ENCODE peak calls at places on chromosomes 11 and 22, in nine cellular contexts. I is IMR-90, U is H9, A is mammary epithelial cell, E is PC-9, N is neural progenitor cell, J is fibroblast of lung, O is A549, K is DND-41. L is an unnamed sample.
A peak's percentile ranks its signal among the peaks of the same experiment; 100 is the strongest.

GRCh38 chr11:132898676-132899075 is 633.6 kb downstream of the OPCML start:
- DNase-seq in O (no peak), E (no peak), U (no peak), A (no peak), N (no peak), I (peak; percentile 41), K (no peak), J (no peak), L (no peak)

GRCh38 chr11:61157743-61158142 is 3.5 kb downstream of the VPS37C start:
- DNase-seq in N (no peak), E (no peak), A (no peak), O (no peak), I (no peak), U (no peak), J (no peak), K (no peak), L (no peak)

GRCh38 chr11:67345949-67346819 is 7.2 kb downstream of the POLD4 start:
- DNase-seq in U (no peak), N (peak; percentile 44), A (peak; percentile 92), I (peak; percentile 58), O (peak; percentile 83), K (peak; percentile 10), J (peak; percentile 66), E (peak; percentile 76), L (peak; percentile 63)

GRCh38 chr11:100851129-100851528 is 164.0 kb downstream of the ARHGAP42 start:
- DNase-seq in I (peak; percentile 82), U (no peak), O (no peak), A (peak; percentile 48), J (peak; percentile 66), N (no peak), K (no peak), E (no peak), L (peak; percentile 30)

GRCh38 chr22:19896665-19897355 is 42.1 kb upstream of the GNB1L start:
- DNase-seq in E (no peak), N (no peak), O (no peak), I (no peak), J (no peak), A (no peak), U (no peak), K (peak; percentile 34), L (no peak)

GRCh38 chr11:121890377-121890776 is 225.6 kb downstream of the BLID start:
- DNase-seq in K (no peak), E (no peak), J (peak; percentile 73), O (no peak), I (peak; percentile 80), A (peak; percentile 83), N (no peak), U (no peak), L (peak; percentile 52)

GRCh38 chr11:81036168-81036870 is 1595.5 kb upstream of the TENM4 start:
- DNase-seq in A (no peak), I (no peak), N (no peak), J (no peak), O (no peak), U (no peak), K (no peak), E (no peak), L (no peak)

GRCh38 chr22:36470162-36470993 is 11.1 kb downstream of the TXN2 start:
- DNase-seq in U (peak; percentile 89), E (peak; percentile 86), J (peak; percentile 93), N (peak; percentile 87), K (peak; percentile 86), A (peak; percentile 82), I (peak; percentile 89), O (peak; percentile 55), L (peak; percentile 94)

GRCh38 chr11:46298699-46299424 is 21.4 kb downstream of the CREB3L1 start:
- DNase-seq in K (no peak), N (no peak), J (peak; percentile 94), I (peak; percentile 93), A (peak; percentile 68), O (no peak), E (no peak), U (no peak), L (peak; percentile 95)

GRCh38 chr11:72493426-72494108 is 59.2 kb upstream of the CLPB start:
- DNase-seq in I (no peak), J (no peak), N (peak; percentile 33), K (peak; percentile 51), O (no peak), A (no peak), U (no peak), E (no peak), L (no peak)

GRCh38 chr11:128469220-128469619 is 118.1 kb downstream of the ETS1 start:
- DNase-seq in U (no peak), O (no peak), K (no peak), J (no peak), N (no peak), E (no peak), A (no peak), I (no peak), L (no peak)

GRCh38 chr11:66328036-66328306 is 8.3 kb downstream of the RIN1 start:
- DNase-seq in E (no peak), U (no peak), N (no peak), K (no peak), A (peak; percentile 27), J (no peak), O (no peak), I (no peak), L (peak; percentile 79)

GRCh38 chr22:27880778-27881394 is 38.2 kb downstream of the PITPNB start:
- DNase-seq in U (no peak), K (peak; percentile 28), E (peak; percentile 18), N (peak; percentile 67), A (peak; percentile 54), J (peak; percentile 89), O (peak; percentile 17), I (peak; percentile 86), L (no peak)

DNA sequence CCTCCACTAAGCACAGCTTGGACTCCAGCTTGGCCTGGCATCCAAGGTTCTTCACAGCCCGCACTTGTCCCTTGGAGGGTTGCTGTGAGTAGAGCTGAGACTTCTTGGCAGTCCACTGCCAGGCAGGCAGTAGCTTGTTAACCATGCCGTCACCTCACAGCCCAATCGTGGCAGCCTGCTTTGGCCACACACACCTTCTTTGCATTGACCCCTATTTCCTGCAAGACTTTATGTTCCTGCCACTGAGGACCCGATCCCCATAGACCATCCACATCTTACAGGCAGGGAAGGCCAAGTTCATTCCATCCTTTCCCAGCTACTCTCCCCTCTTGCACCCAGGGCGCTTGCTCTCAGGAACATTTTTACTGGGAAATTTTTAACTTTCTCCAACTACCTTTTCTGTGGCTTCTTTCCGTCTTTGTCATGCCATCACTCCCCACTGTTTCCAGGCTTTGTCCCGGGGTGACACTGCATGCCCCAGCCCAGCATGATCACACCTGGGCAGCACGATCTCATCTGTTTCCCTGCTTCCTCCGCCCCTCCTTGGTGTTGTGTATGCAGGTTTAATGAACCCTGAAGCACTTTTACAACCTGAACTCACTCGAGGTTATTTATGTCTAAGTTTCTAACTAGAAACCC is 2.6 kb upstream of the PYGM start:
- DNase-seq in N (no peak), U (peak; percentile 72), E (no peak), O (no peak), K (no peak), I (no peak), A (no peak), J (no peak), L (peak; percentile 63)
- H3K4me2 ChIP-seq in N (no peak overlapping the region), U (peak overlapping the region; percentile 13), E (no peak overlapping the region), O (no peak overlapping the region), K (no peak overlapping the region), I (no peak overlapping the region), A (no peak overlapping the region), J (no peak overlapping the region), L (no peak overlapping the region)

GRCh38 chr11:96622026-96622634 is 232.3 kb downstream of the JRKL start:
- DNase-seq in A (no peak), N (no peak), K (no peak), U (no peak), E (no peak), I (no peak), O (no peak), J (no peak), L (no peak)

DNA sequence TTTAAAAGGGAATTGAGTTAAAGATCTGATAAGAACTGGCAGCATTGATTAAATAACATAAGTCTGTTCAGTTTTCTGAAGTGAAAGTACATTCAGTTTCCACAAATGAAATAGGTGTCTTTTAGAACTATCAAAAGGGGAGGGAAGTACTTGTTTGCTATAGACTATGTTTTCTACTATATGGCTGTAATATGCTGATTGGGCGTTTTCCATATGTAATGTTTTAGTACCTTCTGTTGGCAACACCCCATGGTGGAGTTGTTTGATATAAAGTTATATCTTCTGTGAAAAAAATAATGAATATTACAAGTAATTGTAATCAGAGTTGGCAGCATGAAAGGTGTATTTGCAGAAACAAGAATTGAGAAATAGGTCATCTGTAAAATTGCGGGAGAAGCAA is 237.6 kb downstream of the JRKL start:
- DNase-seq in U (no peak), O (no peak), I (no peak), N (no peak), E (no peak), A (no peak), J (no peak), K (no peak), L (no peak)
- H3K9me3 ChIP-seq in U (peaks cover 13% of the 10 kb centered on the region), O (no peaks in the 10 kb centered on the region), I (no peaks in the 10 kb centered on the region), N (peaks cover 4% of the 10 kb centered on the region), E (no peaks in the 10 kb centered on the region), A (no peaks in the 10 kb centered on the region), J (no peaks in the 10 kb centered on the region), K (no peaks in the 10 kb centered on the region), L (no peaks in the 10 kb centered on the region)

GRCh38 chr22:47247609-47248240 is 485.3 kb downstream of the TBC1D22A start:
- DNase-seq in A (no peak), I (no peak), J (no peak), E (no peak), N (no peak), U (no peak), K (no peak), O (no peak), L (no peak)

GRCh38 chr22:47250995-47251765 is 488.7 kb downstream of the TBC1D22A start:
- DNase-seq in I (no peak), A (no peak), O (no peak), K (no peak), J (no peak), N (no peak), U (no peak), E (no peak), L (no peak)

GRCh38 chr22:47251911-47252310 is 489.5 kb downstream of the TBC1D22A start:
- DNase-seq in I (no peak), A (no peak), N (no peak), J (no peak), K (no peak), O (no peak), E (no peak), U (no peak), L (no peak)

GRCh38 chr22:47249370-47249928 is 487.0 kb downstream of the TBC1D22A start:
- DNase-seq in O (no peak), U (no peak), A (no peak), I (no peak), N (no peak), K (no peak), J (no peak), E (no peak), L (no peak)

GRCh38 chr22:47248925-47249324 is 486.5 kb downstream of the TBC1D22A start:
- DNase-seq in N (no peak), A (no peak), J (no peak), I (no peak), O (no peak), U (no peak), E (no peak), K (no peak), L (peak; percentile 62)
- TF ChIP-seq CTCF in N (no peak), A (no peak), J (no peak), I (no peak), O (no peak), U (no peak), E (no peak), K (no peak), L (no peak)

DNA sequence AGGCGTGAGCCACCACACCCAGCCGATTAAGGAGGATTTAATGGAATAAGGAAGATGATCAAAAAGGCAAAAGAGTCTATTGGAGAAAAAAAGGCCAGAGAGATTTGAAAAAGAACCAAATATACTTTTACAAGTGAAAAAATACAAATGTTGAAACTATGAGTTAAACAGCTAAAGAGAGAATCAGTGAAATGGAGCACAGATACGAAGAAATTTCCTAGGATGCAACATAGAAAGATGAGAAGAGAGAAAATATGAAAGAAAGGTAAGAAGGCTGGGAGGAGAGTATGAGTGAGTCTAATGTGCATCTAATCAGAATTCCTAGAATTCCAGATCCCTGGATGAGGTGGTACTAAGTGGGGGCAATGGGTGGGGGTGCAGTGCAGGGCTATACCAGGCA is 19.4 kb upstream of the CELSR1 start:
- DNase-seq in O (no peak), J (no peak), I (no peak), N (no peak), A (no peak), K (no peak), E (no peak), U (no peak), L (peak; percentile 57)
- H3K4me2 ChIP-seq in O (no peak overlapping the region), J (no peak overlapping the region), I (no peak overlapping the region), N (no peak overlapping the region), A (no peak overlapping the region), K (no peak overlapping the region), E (no peak overlapping the region), U (no peak overlapping the region), L (no peak overlapping the region)

L was measured in osteoblast.